ENCODE peak calls at places on chromosomes 2 and 18, in six cellular contexts. K is CD4-positive, alpha-beta T cell; D is astrocyte of the spinal cord; S is OCI-LY7; B is AG10803; X is dorsolateral prefrontal cortex. F is an unnamed sample.

GRCh38 chr2:160338891-160339290 is 138.8 kb upstream of the ITGB6 start:
- DNase-seq in S (no peak), K (no peak), B (peak), X (no peak), D (no peak), F (no peak)

GRCh38 chr2:101722878-101723277 is 25.4 kb downstream of the MAP4K4 start:
- DNase-seq in B (no peak), S (no peak), K (no peak), X (no peak), D (no peak), F (no peak)

GRCh38 chr2:239157766-239158165 is 243.1 kb downstream of the HDAC4 start:
- DNase-seq in X (peak), K (no peak), S (no peak), D (no peak), B (no peak), F (no peak)

GRCh38 chr2:100214265-100214961 is 72.0 kb upstream of the AFF3 start:
- DNase-seq in S (no peak), K (no peak), D (no peak), X (no peak), B (peak), F (no peak)

GRCh38 chr2:28274911-28275685 is 117.6 kb upstream of the FOSL2 start:
- DNase-seq in X (no peak), B (peak), K (no peak), D (peak), S (no peak), F (no peak)

GRCh38 chr2:38065502-38066135 is 10.3 kb downstream of the CYP1B1 start:
- DNase-seq in X (no peak), K (no peak), B (no peak), S (no peak), D (no peak), F (no peak)

GRCh38 chr2:98924910-98925309 is 11.1 kb downstream of the CRACDL start:
- DNase-seq in K (no peak), X (no peak), D (no peak), S (no peak), B (no peak), F (no peak)

GRCh38 chr18:48715651-48716354 is 177.0 kb downstream of the CTIF start:
- DNase-seq in S (peak), B (peak), X (no peak), D (no peak), K (no peak), F (no peak)

GRCh38 chr2:9158786-9159779 is 47.5 kb upstream of the ASAP2 start:
- DNase-seq in S (no peak), D (no peak), K (no peak), X (no peak), B (no peak), F (no peak)

GRCh38 chr2:97935719-97936161 is 60.0 kb downstream of the TMEM131 start:
- DNase-seq in S (peak), K (no peak), B (peak), D (peak), X (no peak), F (no peak)

GRCh38 chr2:85770369-85770768 is 16.6 kb downstream of the ATOH8 start:
- DNase-seq in X (no peak), K (no peak), S (no peak), B (peak), D (peak), F (no peak)

GRCh38 chr2:85768713-85769112 is 14.9 kb downstream of the ATOH8 start:
- DNase-seq in D (peak), X (no peak), K (no peak), B (no peak), S (no peak), F (no peak)

GRCh38 chr2:85769987-85770362 is 16.2 kb downstream of the ATOH8 start:
- DNase-seq in S (no peak), X (no peak), D (no peak), B (no peak), K (no peak), F (no peak)

GRCh38 chr2:85767803-85768665 is 14.2 kb downstream of the ATOH8 start:
- DNase-seq in X (no peak), B (no peak), S (no peak), D (no peak), K (no peak), F (no peak)

DNA sequence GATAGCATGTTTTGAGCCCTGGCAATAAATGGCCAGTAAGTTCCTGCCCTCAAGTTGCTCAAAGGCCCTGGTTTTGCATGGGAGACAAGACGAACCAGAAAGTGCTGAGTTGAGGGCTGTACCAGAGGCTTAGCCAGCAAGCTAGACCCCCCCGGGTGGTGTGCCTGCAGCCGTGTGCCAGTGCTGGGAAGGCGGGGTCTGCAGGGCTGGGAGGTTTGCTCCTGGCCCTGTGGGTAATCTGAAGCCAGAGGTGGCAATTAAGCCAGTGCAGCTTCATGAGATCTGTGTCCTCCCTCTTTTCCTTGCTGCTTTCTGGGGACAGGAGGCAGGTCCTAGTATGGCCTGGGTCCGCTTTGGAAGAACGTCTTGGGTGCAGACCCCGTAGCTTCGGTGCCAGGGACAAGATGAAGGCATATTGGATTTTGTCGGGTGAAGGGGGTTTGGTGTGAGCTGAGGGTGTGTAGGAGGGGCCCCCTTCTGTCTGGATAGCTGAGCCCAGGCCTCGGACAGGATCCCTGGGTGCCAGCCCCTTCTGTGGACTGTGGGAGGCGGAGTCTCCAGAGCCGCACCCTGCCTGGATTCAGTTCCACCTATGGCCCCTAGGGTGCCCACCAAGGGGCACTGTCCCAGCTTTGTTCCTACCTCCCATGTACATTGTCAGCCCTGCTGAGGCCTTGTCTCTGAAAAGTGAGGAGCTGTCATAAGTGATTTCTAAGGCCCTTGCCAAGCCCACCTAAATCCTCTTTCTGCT is 15.6 kb downstream of the ATOH8 start:
- DNase-seq in S (peak), K (no peak), X (no peak), D (no peak), B (no peak), F (no peak)
- TF ChIP-seq CTCF in S (peak), K (no peak), X (no peak), D (peak), B (peak), F (peak)

DNA sequence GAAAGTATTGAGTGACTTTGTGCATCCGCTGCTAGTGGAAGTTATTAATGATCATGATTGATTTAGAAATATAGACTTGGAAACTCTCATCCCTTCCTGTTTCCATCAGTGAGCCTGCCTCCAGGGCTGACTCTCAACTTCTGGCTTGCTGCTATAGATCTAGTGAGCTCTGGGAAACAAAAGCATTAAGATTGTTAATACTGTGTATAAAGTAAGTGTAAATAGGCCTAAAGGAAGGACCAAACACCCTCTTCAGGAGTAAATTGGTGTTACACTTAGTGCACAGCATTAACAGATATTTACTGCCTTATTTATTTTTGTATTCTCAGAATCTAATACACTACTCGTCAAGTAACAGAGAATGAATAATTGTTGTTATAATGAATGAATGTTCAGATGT is 285.6 kb downstream of the THSD7B start:
- DNase-seq in D (no peak), B (peak), S (no peak), X (no peak), K (no peak), F (no peak)
- TF ChIP-seq CTCF in D (no peak), B (peak), S (peak), X (no peak), K (no peak), F (no peak)

DNA sequence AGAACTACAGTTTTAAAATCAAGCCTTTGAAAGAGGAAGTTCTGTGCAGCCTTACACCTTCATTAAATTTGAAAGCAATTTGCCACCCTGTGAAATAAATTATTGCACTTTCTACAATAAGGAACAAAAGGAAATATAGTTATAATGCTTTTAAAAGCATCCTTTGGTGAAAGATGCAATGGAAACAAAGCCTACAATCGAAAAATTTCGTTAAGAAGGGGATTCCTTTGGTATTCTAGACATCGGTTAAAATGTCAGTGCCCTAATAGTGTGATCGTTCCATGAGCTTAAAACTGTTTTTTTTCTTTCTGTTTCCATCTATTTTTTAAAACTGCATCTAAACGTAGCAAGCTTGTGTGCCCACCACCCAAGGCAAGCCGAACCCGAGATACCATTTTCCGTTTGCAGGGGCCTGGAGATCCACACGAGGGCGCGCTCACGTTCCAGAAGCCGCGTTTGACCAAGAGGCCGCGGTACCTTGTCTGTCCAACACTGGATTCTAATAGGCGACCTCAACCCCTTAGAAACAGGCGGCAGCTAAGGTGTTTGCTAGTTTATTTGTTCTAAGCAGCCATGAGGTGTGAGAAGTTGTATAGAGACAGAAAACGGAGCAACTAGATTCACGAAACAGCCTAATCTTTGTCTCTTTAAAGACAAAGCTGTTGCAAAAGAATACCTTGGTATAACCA is 4.0 kb downstream of the HOXD11 start:
- DNase-seq in B (peak), S (peak), K (no peak), X (no peak), D (peak), F (no peak)
- TF ChIP-seq CTCF in B (peak), S (peak), K (no peak), X (no peak), D (peak), F (peak)

DNA sequence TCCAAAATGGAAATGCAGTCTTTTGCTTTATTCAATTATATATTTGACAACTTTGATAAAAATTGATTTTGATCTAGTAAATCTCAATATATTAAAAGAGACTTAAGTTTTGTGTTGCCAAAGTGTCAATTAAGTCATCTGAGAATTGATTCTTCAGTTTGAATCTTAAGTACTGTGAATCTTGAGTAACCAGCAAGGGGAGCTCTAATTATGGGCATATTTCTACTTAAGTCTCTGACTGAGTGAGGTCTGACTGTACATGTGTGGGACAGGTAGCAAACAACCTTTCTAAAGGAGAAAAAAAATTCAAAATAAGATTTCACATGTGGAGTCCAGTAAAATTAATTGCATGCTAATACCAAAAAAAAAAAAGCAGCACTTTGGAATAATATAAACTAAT is 503.7 kb upstream of the SLC8A1 start:
- DNase-seq in K (no peak), S (peak), B (no peak), X (no peak), D (peak), F (no peak)
- TF ChIP-seq CTCF in K (no peak), S (peak), B (no peak), X (no peak), D (no peak), F (peak)

GRCh38 chr2:60796573-60797509 is 40.8 kb downstream of the PAPOLG start:
- DNase-seq in K (no peak), B (no peak), S (peak), X (no peak), D (no peak), F (no peak)

GRCh38 chr2:60793169-60793568 is 37.1 kb downstream of the PAPOLG start:
- DNase-seq in X (no peak), K (no peak), D (no peak), B (no peak), S (no peak), F (no peak)

DNA sequence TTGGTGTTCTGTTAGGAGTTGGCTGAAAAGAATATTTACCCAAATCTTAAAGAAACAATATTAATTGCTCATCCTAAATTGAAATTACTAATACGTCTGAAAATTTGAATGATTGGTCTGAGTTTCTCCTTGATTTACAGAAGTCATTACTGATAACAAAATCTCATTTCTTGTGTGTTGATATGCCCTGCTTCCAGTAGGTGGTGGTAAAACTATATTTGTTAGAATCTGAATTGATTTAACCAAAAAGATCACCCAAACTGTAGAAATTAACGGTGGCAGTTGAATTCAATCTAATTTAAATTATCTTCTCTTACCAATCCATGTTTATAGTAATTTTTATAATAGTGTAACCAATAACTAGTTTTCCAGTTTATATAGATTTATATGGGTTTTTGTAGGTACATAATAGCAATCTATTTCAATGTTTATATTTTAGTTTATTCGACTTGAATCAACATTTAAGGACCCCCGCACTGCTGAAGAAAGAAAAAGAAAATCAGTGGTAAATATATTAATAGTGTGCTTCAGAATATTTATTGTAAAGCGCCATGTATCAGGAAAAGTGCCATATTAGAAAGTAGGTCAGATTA is 38.3 kb downstream of the PAPOLG start:
- DNase-seq in D (peak), B (peak), K (no peak), S (peak), X (no peak), F (no peak)
- TF ChIP-seq CTCF in D (peak), B (peak), K (peak), S (peak), X (peak), F (peak)

DNA sequence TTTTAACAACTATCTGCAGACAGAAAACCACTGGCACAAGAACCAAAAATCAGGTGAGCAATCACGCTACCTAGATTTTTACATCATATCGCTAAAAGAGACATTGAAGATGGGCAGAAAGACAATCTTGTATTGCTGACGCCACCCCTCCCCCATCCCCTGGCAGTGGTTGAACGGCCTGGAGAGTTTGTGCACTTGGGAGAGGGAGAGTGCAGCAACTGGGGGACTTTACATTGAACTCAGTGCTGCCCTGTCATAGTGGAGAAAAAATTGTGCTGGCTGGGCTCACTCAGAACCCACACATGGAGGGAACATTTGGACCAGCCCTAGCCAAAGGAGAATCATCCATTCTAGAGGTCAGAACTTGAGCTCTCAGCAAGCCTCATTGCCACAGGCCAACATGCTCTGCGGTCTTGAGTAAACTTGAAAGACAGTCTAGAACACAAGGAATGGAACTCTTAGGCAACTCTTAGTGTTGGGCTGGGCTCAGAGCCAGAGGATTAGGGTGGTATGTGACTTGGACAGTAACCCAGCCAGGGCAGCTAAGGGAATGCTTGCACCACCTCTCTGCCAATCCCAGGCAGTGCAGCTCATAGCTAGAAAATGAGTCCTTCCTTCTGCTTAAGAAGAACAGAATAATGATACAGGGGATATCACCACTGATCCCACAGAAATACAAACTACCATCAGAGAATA is 220.0 kb upstream of the CYP26B1 start:
- DNase-seq in B (peak), S (no peak), D (peak), X (no peak), K (no peak), F (no peak)
- TF ChIP-seq CTCF in B (peak), S (no peak), D (no peak), X (no peak), K (no peak), F (peak)

GRCh38 chr2:112217854-112218253 is 37.0 kb downstream of the ZC3H8 start:
- DNase-seq in K (no peak), B (no peak), S (no peak), X (no peak), D (no peak), F (no peak)

GRCh38 chr2:112216158-112216557 is 38.7 kb downstream of the ZC3H8 start:
- DNase-seq in X (no peak), S (no peak), B (peak), D (no peak), K (no peak), F (no peak)

GRCh38 chr2:112220186-112220585 is 34.7 kb downstream of the ZC3H8 start:
- DNase-seq in X (no peak), D (no peak), S (no peak), K (no peak), B (no peak), F (no peak)

GRCh38 chr2:112220831-112221230 is 34.0 kb downstream of the ZC3H8 start:
- DNase-seq in D (no peak), K (no peak), X (no peak), B (no peak), S (no peak), F (no peak)
- TF ChIP-seq CTCF in D (no peak), K (no peak), X (no peak), B (no peak), S (no peak), F (no peak)

GRCh38 chr2:96604104-96604503 is 34.0 kb downstream of the KANSL3 start:
- DNase-seq in B (no peak), K (no peak), D (no peak), X (no peak), S (peak), F (no peak)
- TF ChIP-seq CTCF in B (no peak), K (no peak), D (peak), X (no peak), S (peak), F (no peak)